ENCODE peak calls at places on chromosomes 2 and 18, in ten cellular contexts. One of them, this sample, is unnamed.

GRCh38 chr2:155377178-155377780 is 678.8 kb downstream of the KCNJ3 start:
- DNase-seq in epithelial cell of esophagus: peak
- DNase-seq in AG04449: no peak
- DNase-seq in NCI-H774: peak
- DNase-seq in effector memory CD8-positive, alpha-beta T cell: no peak
- DNase-seq in pancreas: no peak
- DNase-seq in activated CD4-positive, alpha-beta T cell treated with anti-CD3 and anti-CD28 coated beads for 1 hour: no peak
- DNase-seq in activated CD8-positive, alpha-beta T cell treated with anti-CD3 and anti-CD28 coated beads, Interleukin-2, amount 10 ng/mL, durations not matched to agents 7 days and 5 days: no peak
- DNase-seq in progenitor cell of endocrine pancreas: no peak
- DNase-seq in iris pigment epithelial cell: peak
- DNase-seq in this sample: no peak

GRCh38 chr2:222941510-222942032 is 80.7 kb downstream of the ACSL3 start:
- DNase-seq in epithelial cell of esophagus: peak
- DNase-seq in AG04449: no peak
- DNase-seq in NCI-H774: no peak
- DNase-seq in effector memory CD8-positive, alpha-beta T cell: no peak
- DNase-seq in pancreas: no peak
- DNase-seq in activated CD4-positive, alpha-beta T cell treated with anti-CD3 and anti-CD28 coated beads for 1 hour: no peak
- DNase-seq in activated CD8-positive, alpha-beta T cell treated with anti-CD3 and anti-CD28 coated beads, Interleukin-2, amount 10 ng/mL, durations not matched to agents 7 days and 5 days: no peak
- DNase-seq in progenitor cell of endocrine pancreas: no peak
- DNase-seq in iris pigment epithelial cell: peak
- DNase-seq in this sample: no peak

GRCh38 chr18:34767601-34768027 is 57.5 kb downstream of the DTNA start:
- DNase-seq in epithelial cell of esophagus: peak
- DNase-seq in AG04449: peak
- DNase-seq in NCI-H774: no peak
- DNase-seq in effector memory CD8-positive, alpha-beta T cell: no peak
- DNase-seq in pancreas: no peak
- DNase-seq in activated CD4-positive, alpha-beta T cell treated with anti-CD3 and anti-CD28 coated beads for 1 hour: no peak
- DNase-seq in activated CD8-positive, alpha-beta T cell treated with anti-CD3 and anti-CD28 coated beads, Interleukin-2, amount 10 ng/mL, durations not matched to agents 7 days and 5 days: no peak
- DNase-seq in progenitor cell of endocrine pancreas: no peak
- DNase-seq in iris pigment epithelial cell: peak
- DNase-seq in this sample: no peak

GRCh38 chr18:46536215-46536874 is 120.7 kb downstream of the LOXHD1 start:
- DNase-seq in epithelial cell of esophagus: peak
- DNase-seq in AG04449: no peak
- DNase-seq in NCI-H774: no peak
- DNase-seq in effector memory CD8-positive, alpha-beta T cell: peak
- DNase-seq in pancreas: no peak
- DNase-seq in activated CD4-positive, alpha-beta T cell treated with anti-CD3 and anti-CD28 coated beads for 1 hour: no peak
- DNase-seq in activated CD8-positive, alpha-beta T cell treated with anti-CD3 and anti-CD28 coated beads, Interleukin-2, amount 10 ng/mL, durations not matched to agents 7 days and 5 days: no peak
- DNase-seq in progenitor cell of endocrine pancreas: no peak
- DNase-seq in iris pigment epithelial cell: no peak
- DNase-seq in this sample: no peak

GRCh38 chr2:170465241-170465640 is 249.9 kb upstream of the SP5 start:
- DNase-seq in epithelial cell of esophagus: no peak
- DNase-seq in AG04449: no peak
- DNase-seq in NCI-H774: no peak
- DNase-seq in effector memory CD8-positive, alpha-beta T cell: no peak
- DNase-seq in pancreas: no peak
- DNase-seq in activated CD4-positive, alpha-beta T cell treated with anti-CD3 and anti-CD28 coated beads for 1 hour: no peak
- DNase-seq in activated CD8-positive, alpha-beta T cell treated with anti-CD3 and anti-CD28 coated beads, Interleukin-2, amount 10 ng/mL, durations not matched to agents 7 days and 5 days: no peak
- DNase-seq in progenitor cell of endocrine pancreas: no peak
- DNase-seq in iris pigment epithelial cell: peak
- DNase-seq in this sample: no peak

GRCh38 chr18:35383136-35383535 is 6.0 kb upstream of the ZNF396 start:
- DNase-seq in epithelial cell of esophagus: no peak
- DNase-seq in AG04449: no peak
- DNase-seq in NCI-H774: no peak
- DNase-seq in effector memory CD8-positive, alpha-beta T cell: no peak
- DNase-seq in pancreas: no peak
- DNase-seq in activated CD4-positive, alpha-beta T cell treated with anti-CD3 and anti-CD28 coated beads for 1 hour: no peak
- DNase-seq in activated CD8-positive, alpha-beta T cell treated with anti-CD3 and anti-CD28 coated beads, Interleukin-2, amount 10 ng/mL, durations not matched to agents 7 days and 5 days: no peak
- DNase-seq in progenitor cell of endocrine pancreas: no peak
- DNase-seq in iris pigment epithelial cell: no peak
- DNase-seq in this sample: no peak

GRCh38 chr18:7117390-7118355 is at the start of gene LAMA1:
- DNase-seq in epithelial cell of esophagus: peak
- DNase-seq in AG04449: no peak
- DNase-seq in NCI-H774: no peak
- DNase-seq in effector memory CD8-positive, alpha-beta T cell: no peak
- DNase-seq in pancreas: peak
- DNase-seq in activated CD4-positive, alpha-beta T cell treated with anti-CD3 and anti-CD28 coated beads for 1 hour: no peak
- DNase-seq in activated CD8-positive, alpha-beta T cell treated with anti-CD3 and anti-CD28 coated beads, Interleukin-2, amount 10 ng/mL, durations not matched to agents 7 days and 5 days: no peak
- DNase-seq in progenitor cell of endocrine pancreas: peak
- DNase-seq in iris pigment epithelial cell: peak
- DNase-seq in this sample: no peak

GRCh38 chr2:181810823-181811695 is 80.5 kb upstream of the ITPRID2 start:
- DNase-seq in epithelial cell of esophagus: peak
- DNase-seq in AG04449: no peak
- DNase-seq in NCI-H774: peak
- DNase-seq in effector memory CD8-positive, alpha-beta T cell: no peak
- DNase-seq in pancreas: peak
- DNase-seq in activated CD4-positive, alpha-beta T cell treated with anti-CD3 and anti-CD28 coated beads for 1 hour: no peak
- DNase-seq in activated CD8-positive, alpha-beta T cell treated with anti-CD3 and anti-CD28 coated beads, Interleukin-2, amount 10 ng/mL, durations not matched to agents 7 days and 5 days: no peak
- DNase-seq in progenitor cell of endocrine pancreas: no peak
- DNase-seq in iris pigment epithelial cell: peak
- DNase-seq in this sample: peak

GRCh38 chr2:61707984-61708852 is 145.6 kb downstream of the FAM161A start:
- DNase-seq in epithelial cell of esophagus: peak
- DNase-seq in AG04449: no peak
- DNase-seq in NCI-H774: peak
- DNase-seq in effector memory CD8-positive, alpha-beta T cell: no peak
- DNase-seq in pancreas: peak
- DNase-seq in activated CD4-positive, alpha-beta T cell treated with anti-CD3 and anti-CD28 coated beads for 1 hour: no peak
- DNase-seq in activated CD8-positive, alpha-beta T cell treated with anti-CD3 and anti-CD28 coated beads, Interleukin-2, amount 10 ng/mL, durations not matched to agents 7 days and 5 days: no peak
- DNase-seq in progenitor cell of endocrine pancreas: no peak
- DNase-seq in iris pigment epithelial cell: peak
- DNase-seq in this sample: no peak

GRCh38 chr2:164625378-164625971 is 4.2 kb upstream of the GRB14 start:
- DNase-seq in epithelial cell of esophagus: peak
- DNase-seq in AG04449: peak
- DNase-seq in NCI-H774: no peak
- DNase-seq in effector memory CD8-positive, alpha-beta T cell: no peak
- DNase-seq in pancreas: no peak
- DNase-seq in activated CD4-positive, alpha-beta T cell treated with anti-CD3 and anti-CD28 coated beads for 1 hour: no peak
- DNase-seq in activated CD8-positive, alpha-beta T cell treated with anti-CD3 and anti-CD28 coated beads, Interleukin-2, amount 10 ng/mL, durations not matched to agents 7 days and 5 days: no peak
- DNase-seq in progenitor cell of endocrine pancreas: no peak
- DNase-seq in iris pigment epithelial cell: peak
- DNase-seq in this sample: no peak

GRCh38 chr2:181916726-181917377 is 25.3 kb downstream of the ITPRID2 start:
- DNase-seq in epithelial cell of esophagus: peak
- DNase-seq in AG04449: no peak
- DNase-seq in NCI-H774: no peak
- DNase-seq in effector memory CD8-positive, alpha-beta T cell: no peak
- DNase-seq in pancreas: no peak
- DNase-seq in activated CD4-positive, alpha-beta T cell treated with anti-CD3 and anti-CD28 coated beads for 1 hour: no peak
- DNase-seq in activated CD8-positive, alpha-beta T cell treated with anti-CD3 and anti-CD28 coated beads, Interleukin-2, amount 10 ng/mL, durations not matched to agents 7 days and 5 days: no peak
- DNase-seq in progenitor cell of endocrine pancreas: no peak
- DNase-seq in iris pigment epithelial cell: peak
- DNase-seq in this sample: no peak

GRCh38 chr2:157307021-157307420 is 18.6 kb downstream of the ERMN start:
- DNase-seq in epithelial cell of esophagus: no peak
- DNase-seq in AG04449: no peak
- DNase-seq in NCI-H774: no peak
- DNase-seq in effector memory CD8-positive, alpha-beta T cell: no peak
- DNase-seq in pancreas: no peak
- DNase-seq in activated CD4-positive, alpha-beta T cell treated with anti-CD3 and anti-CD28 coated beads for 1 hour: no peak
- DNase-seq in activated CD8-positive, alpha-beta T cell treated with anti-CD3 and anti-CD28 coated beads, Interleukin-2, amount 10 ng/mL, durations not matched to agents 7 days and 5 days: no peak
- DNase-seq in progenitor cell of endocrine pancreas: no peak
- DNase-seq in iris pigment epithelial cell: no peak
- DNase-seq in this sample: no peak

GRCh38 chr2:229268626-229269025 is 2.5 kb downstream of the PID1 start:
- DNase-seq in epithelial cell of esophagus: peak
- DNase-seq in AG04449: no peak
- DNase-seq in NCI-H774: no peak
- DNase-seq in effector memory CD8-positive, alpha-beta T cell: no peak
- DNase-seq in pancreas: no peak
- DNase-seq in activated CD4-positive, alpha-beta T cell treated with anti-CD3 and anti-CD28 coated beads for 1 hour: no peak
- DNase-seq in activated CD8-positive, alpha-beta T cell treated with anti-CD3 and anti-CD28 coated beads, Interleukin-2, amount 10 ng/mL, durations not matched to agents 7 days and 5 days: no peak
- DNase-seq in progenitor cell of endocrine pancreas: no peak
- DNase-seq in iris pigment epithelial cell: peak
- DNase-seq in this sample: no peak

GRCh38 chr2:200373973-200374416 is 67.5 kb downstream of the SPATS2L start:
- DNase-seq in epithelial cell of esophagus: peak
- DNase-seq in AG04449: no peak
- DNase-seq in NCI-H774: peak
- DNase-seq in effector memory CD8-positive, alpha-beta T cell: peak
- DNase-seq in pancreas: no peak
- DNase-seq in activated CD4-positive, alpha-beta T cell treated with anti-CD3 and anti-CD28 coated beads for 1 hour: no peak
- DNase-seq in activated CD8-positive, alpha-beta T cell treated with anti-CD3 and anti-CD28 coated beads, Interleukin-2, amount 10 ng/mL, durations not matched to agents 7 days and 5 days: peak
- DNase-seq in progenitor cell of endocrine pancreas: no peak
- DNase-seq in iris pigment epithelial cell: no peak
- DNase-seq in this sample: peak

GRCh38 chr2:212032032-212032431 is 506.6 kb downstream of the ERBB4 start:
- DNase-seq in epithelial cell of esophagus: peak
- DNase-seq in AG04449: no peak
- DNase-seq in NCI-H774: no peak
- DNase-seq in effector memory CD8-positive, alpha-beta T cell: no peak
- DNase-seq in pancreas: no peak
- DNase-seq in activated CD4-positive, alpha-beta T cell treated with anti-CD3 and anti-CD28 coated beads for 1 hour: no peak
- DNase-seq in activated CD8-positive, alpha-beta T cell treated with anti-CD3 and anti-CD28 coated beads, Interleukin-2, amount 10 ng/mL, durations not matched to agents 7 days and 5 days: no peak
- DNase-seq in progenitor cell of endocrine pancreas: no peak
- DNase-seq in iris pigment epithelial cell: peak
- DNase-seq in this sample: no peak

GRCh38 chr2:46831037-46831868 is 84.4 kb downstream of the MCFD2 start:
- DNase-seq in epithelial cell of esophagus: no peak
- DNase-seq in AG04449: peak
- DNase-seq in NCI-H774: no peak
- DNase-seq in effector memory CD8-positive, alpha-beta T cell: no peak
- DNase-seq in pancreas: no peak
- DNase-seq in activated CD4-positive, alpha-beta T cell treated with anti-CD3 and anti-CD28 coated beads for 1 hour: no peak
- DNase-seq in activated CD8-positive, alpha-beta T cell treated with anti-CD3 and anti-CD28 coated beads, Interleukin-2, amount 10 ng/mL, durations not matched to agents 7 days and 5 days: no peak
- DNase-seq in progenitor cell of endocrine pancreas: no peak
- DNase-seq in iris pigment epithelial cell: peak
- DNase-seq in this sample: no peak

GRCh38 chr18:45617284-45617683 is 2.0 kb downstream of the SLC14A2 start:
- DNase-seq in epithelial cell of esophagus: peak
- DNase-seq in AG04449: peak
- DNase-seq in NCI-H774: no peak
- DNase-seq in effector memory CD8-positive, alpha-beta T cell: no peak
- DNase-seq in pancreas: peak
- DNase-seq in activated CD4-positive, alpha-beta T cell treated with anti-CD3 and anti-CD28 coated beads for 1 hour: no peak
- DNase-seq in activated CD8-positive, alpha-beta T cell treated with anti-CD3 and anti-CD28 coated beads, Interleukin-2, amount 10 ng/mL, durations not matched to agents 7 days and 5 days: no peak
- DNase-seq in progenitor cell of endocrine pancreas: no peak
- DNase-seq in iris pigment epithelial cell: peak
- DNase-seq in this sample: no peak

GRCh38 chr2:70463581-70463980 is 90.0 kb downstream of the TGFA start:
- DNase-seq in epithelial cell of esophagus: no peak
- DNase-seq in AG04449: no peak
- DNase-seq in NCI-H774: no peak
- DNase-seq in effector memory CD8-positive, alpha-beta T cell: no peak
- DNase-seq in pancreas: no peak
- DNase-seq in activated CD4-positive, alpha-beta T cell treated with anti-CD3 and anti-CD28 coated beads for 1 hour: no peak
- DNase-seq in activated CD8-positive, alpha-beta T cell treated with anti-CD3 and anti-CD28 coated beads, Interleukin-2, amount 10 ng/mL, durations not matched to agents 7 days and 5 days: no peak
- DNase-seq in progenitor cell of endocrine pancreas: no peak
- DNase-seq in iris pigment epithelial cell: no peak
- DNase-seq in this sample: no peak

GRCh38 chr2:9914384-9915065 is 37.0 kb upstream of the GRHL1 start:
- DNase-seq in epithelial cell of esophagus: peak
- DNase-seq in AG04449: no peak
- DNase-seq in NCI-H774: no peak
- DNase-seq in effector memory CD8-positive, alpha-beta T cell: no peak
- DNase-seq in pancreas: no peak
- DNase-seq in activated CD4-positive, alpha-beta T cell treated with anti-CD3 and anti-CD28 coated beads for 1 hour: no peak
- DNase-seq in activated CD8-positive, alpha-beta T cell treated with anti-CD3 and anti-CD28 coated beads, Interleukin-2, amount 10 ng/mL, durations not matched to agents 7 days and 5 days: peak
- DNase-seq in progenitor cell of endocrine pancreas: no peak
- DNase-seq in iris pigment epithelial cell: peak
- DNase-seq in this sample: no peak

GRCh38 chr2:241545523-241546473 is 12.7 kb upstream of the BOK start:
- DNase-seq in epithelial cell of esophagus: no peak
- DNase-seq in AG04449: no peak
- DNase-seq in NCI-H774: no peak
- DNase-seq in effector memory CD8-positive, alpha-beta T cell: no peak
- DNase-seq in pancreas: no peak
- DNase-seq in activated CD4-positive, alpha-beta T cell treated with anti-CD3 and anti-CD28 coated beads for 1 hour: no peak
- DNase-seq in activated CD8-positive, alpha-beta T cell treated with anti-CD3 and anti-CD28 coated beads, Interleukin-2, amount 10 ng/mL, durations not matched to agents 7 days and 5 days: no peak
- DNase-seq in progenitor cell of endocrine pancreas: no peak
- DNase-seq in iris pigment epithelial cell: no peak
- DNase-seq in this sample: no peak

GRCh38 chr18:76687271-76688006 is 134.9 kb upstream of the ZNF236 start:
- DNase-seq in epithelial cell of esophagus: peak
- DNase-seq in AG04449: no peak
- DNase-seq in NCI-H774: peak
- DNase-seq in effector memory CD8-positive, alpha-beta T cell: no peak
- DNase-seq in pancreas: no peak
- DNase-seq in activated CD4-positive, alpha-beta T cell treated with anti-CD3 and anti-CD28 coated beads for 1 hour: no peak
- DNase-seq in activated CD8-positive, alpha-beta T cell treated with anti-CD3 and anti-CD28 coated beads, Interleukin-2, amount 10 ng/mL, durations not matched to agents 7 days and 5 days: no peak
- DNase-seq in progenitor cell of endocrine pancreas: no peak
- DNase-seq in iris pigment epithelial cell: peak
- DNase-seq in this sample: no peak

GRCh38 chr2:41853427-41854191 is 194.2 kb upstream of the PKDCC start:
- DNase-seq in epithelial cell of esophagus: peak
- DNase-seq in AG04449: no peak
- DNase-seq in NCI-H774: peak
- DNase-seq in effector memory CD8-positive, alpha-beta T cell: peak
- DNase-seq in pancreas: no peak
- DNase-seq in activated CD4-positive, alpha-beta T cell treated with anti-CD3 and anti-CD28 coated beads for 1 hour: no peak
- DNase-seq in activated CD8-positive, alpha-beta T cell treated with anti-CD3 and anti-CD28 coated beads, Interleukin-2, amount 10 ng/mL, durations not matched to agents 7 days and 5 days: no peak
- DNase-seq in progenitor cell of endocrine pancreas: peak
- DNase-seq in iris pigment epithelial cell: peak
- DNase-seq in this sample: peak

GRCh38 chr2:72883356-72883962 is 3.7 kb upstream of the SPR start:
- DNase-seq in epithelial cell of esophagus: peak
- DNase-seq in AG04449: no peak
- DNase-seq in NCI-H774: no peak
- DNase-seq in effector memory CD8-positive, alpha-beta T cell: peak
- DNase-seq in pancreas: no peak
- DNase-seq in activated CD4-positive, alpha-beta T cell treated with anti-CD3 and anti-CD28 coated beads for 1 hour: no peak
- DNase-seq in activated CD8-positive, alpha-beta T cell treated with anti-CD3 and anti-CD28 coated beads, Interleukin-2, amount 10 ng/mL, durations not matched to agents 7 days and 5 days: peak
- DNase-seq in progenitor cell of endocrine pancreas: peak
- DNase-seq in iris pigment epithelial cell: peak
- DNase-seq in this sample: peak

GRCh38 chr2:178072383-178073301 is at the start of gene PDE11A:
- DNase-seq in epithelial cell of esophagus: peak
- DNase-seq in AG04449: peak
- DNase-seq in NCI-H774: peak
- DNase-seq in effector memory CD8-positive, alpha-beta T cell: no peak
- DNase-seq in pancreas: peak
- DNase-seq in activated CD4-positive, alpha-beta T cell treated with anti-CD3 and anti-CD28 coated beads for 1 hour: no peak
- DNase-seq in activated CD8-positive, alpha-beta T cell treated with anti-CD3 and anti-CD28 coated beads, Interleukin-2, amount 10 ng/mL, durations not matched to agents 7 days and 5 days: peak
- DNase-seq in progenitor cell of endocrine pancreas: peak
- DNase-seq in iris pigment epithelial cell: peak
- DNase-seq in this sample: no peak

GRCh38 chr2:55824554-55825096 is 99.0 kb downstream of the EFEMP1 start:
- DNase-seq in epithelial cell of esophagus: no peak
- DNase-seq in AG04449: no peak
- DNase-seq in NCI-H774: no peak
- DNase-seq in effector memory CD8-positive, alpha-beta T cell: no peak
- DNase-seq in pancreas: no peak
- DNase-seq in activated CD4-positive, alpha-beta T cell treated with anti-CD3 and anti-CD28 coated beads for 1 hour: no peak
- DNase-seq in activated CD8-positive, alpha-beta T cell treated with anti-CD3 and anti-CD28 coated beads, Interleukin-2, amount 10 ng/mL, durations not matched to agents 7 days and 5 days: no peak
- DNase-seq in progenitor cell of endocrine pancreas: no peak
- DNase-seq in iris pigment epithelial cell: no peak
- DNase-seq in this sample: no peak

GRCh38 chr2:101854877-101855276 is 136.9 kb upstream of the IL1R2 start:
- DNase-seq in epithelial cell of esophagus: peak
- DNase-seq in AG04449: no peak
- DNase-seq in NCI-H774: no peak
- DNase-seq in effector memory CD8-positive, alpha-beta T cell: no peak
- DNase-seq in pancreas: no peak
- DNase-seq in activated CD4-positive, alpha-beta T cell treated with anti-CD3 and anti-CD28 coated beads for 1 hour: no peak
- DNase-seq in activated CD8-positive, alpha-beta T cell treated with anti-CD3 and anti-CD28 coated beads, Interleukin-2, amount 10 ng/mL, durations not matched to agents 7 days and 5 days: no peak
- DNase-seq in progenitor cell of endocrine pancreas: no peak
- DNase-seq in iris pigment epithelial cell: no peak
- DNase-seq in this sample: no peak

GRCh38 chr2:191066281-191067233 is 52.6 kb upstream of the STAT1 start:
- DNase-seq in epithelial cell of esophagus: no peak
- DNase-seq in AG04449: no peak
- DNase-seq in NCI-H774: no peak
- DNase-seq in effector memory CD8-positive, alpha-beta T cell: no peak
- DNase-seq in pancreas: no peak
- DNase-seq in activated CD4-positive, alpha-beta T cell treated with anti-CD3 and anti-CD28 coated beads for 1 hour: no peak
- DNase-seq in activated CD8-positive, alpha-beta T cell treated with anti-CD3 and anti-CD28 coated beads, Interleukin-2, amount 10 ng/mL, durations not matched to agents 7 days and 5 days: peak
- DNase-seq in progenitor cell of endocrine pancreas: no peak
- DNase-seq in iris pigment epithelial cell: no peak
- DNase-seq in this sample: peak

GRCh38 chr2:181991171-181991885 is 5.7 kb downstream of the PPP1R1C start:
- DNase-seq in epithelial cell of esophagus: no peak
- DNase-seq in AG04449: no peak
- DNase-seq in NCI-H774: no peak
- DNase-seq in effector memory CD8-positive, alpha-beta T cell: no peak
- DNase-seq in pancreas: no peak
- DNase-seq in activated CD4-positive, alpha-beta T cell treated with anti-CD3 and anti-CD28 coated beads for 1 hour: no peak
- DNase-seq in activated CD8-positive, alpha-beta T cell treated with anti-CD3 and anti-CD28 coated beads, Interleukin-2, amount 10 ng/mL, durations not matched to agents 7 days and 5 days: no peak
- DNase-seq in progenitor cell of endocrine pancreas: no peak
- DNase-seq in iris pigment epithelial cell: no peak
- DNase-seq in this sample: no peak